ENCODE peak calls at places on chromosomes 11 and 22, in six cellular contexts. J, X, C, B, L and G are unnamed samples.

GRCh38 chr22:41573677-41574264 is 13.0 kb downstream of the CSDC2 start:
- DNase-seq in J (no peak), X (no peak), C (no peak), B (no peak), L (no peak), G (no peak)

GRCh38 chr11:126766425-126766824 is 234.1 kb downstream of the KIRREL3 start:
- DNase-seq in J (no peak), X (no peak), C (no peak), B (peak), L (no peak), G (no peak)

GRCh38 chr11:4181780-4182721 is 87.5 kb downstream of the RRM1 start:
- DNase-seq in J (peak), X (peak), C (peak), B (peak), L (peak), G (peak)

GRCh38 chr11:62108971-62109391 is 14.8 kb upstream of the INCENP start:
- DNase-seq in J (no peak), X (no peak), C (no peak), B (no peak), L (no peak), G (no peak)

GRCh38 chr11:102117472-102118113 is 7.3 kb downstream of the YAP1 start:
- DNase-seq in J (no peak), X (no peak), C (no peak), B (no peak), L (no peak), G (no peak)

GRCh38 chr11:18019650-18020049 is 6.8 kb upstream of the SERGEF start:
- DNase-seq in J (no peak), X (no peak), C (no peak), B (no peak), L (no peak), G (no peak)

GRCh38 chr11:85947431-85948272 is 92.5 kb downstream of the CCDC83 start:
- DNase-seq in J (peak), X (no peak), C (no peak), B (no peak), L (no peak), G (peak)

GRCh38 chr11:8963569-8964323 is 496 bp downstream of the TMEM9B start:
- DNase-seq in J (peak), X (no peak), C (peak), B (peak), L (peak), G (no peak)